ENCODE peak calls at places on chromosome 2, in ten cellular contexts. C, D, Z, Y, G, X, Q, A, O and F are unnamed samples.

GRCh38 chr2:25184254-25184653 is 15.9 kb upstream of the POMC start:
- DNase-seq in Y (no peak), A (no peak), O (no peak), Q (no peak), G (no peak), Z (no peak), D (no peak), X (no peak), C (no peak), F (no peak)

GRCh38 chr2:45890819-45891218 is 239.3 kb downstream of the PRKCE start:
- DNase-seq in G (no peak), D (no peak), O (no peak), Y (no peak), Z (no peak), X (no peak), A (peak; percentile 47), C (no peak), Q (no peak), F (no peak)

GRCh38 chr2:59176737-59177136 is 935.6 kb upstream of the FANCL start:
- DNase-seq in G (no peak), O (no peak), A (peak; percentile 14), C (no peak), Y (no peak), X (no peak), Q (no peak), D (no peak), Z (no peak), F (no peak)

GRCh38 chr2:218400930-218401833 is 1.5 kb downstream of the CTDSP1 start:
- DNase-seq in Y (peak; percentile 44), X (peak; percentile 34), O (no peak), A (peak; percentile 36), C (peak; percentile 75), Q (peak; percentile 95), D (no peak), G (no peak), Z (peak; percentile 77), F (no peak)

GRCh38 chr2:231410293-231411004 is 14.9 kb downstream of the B3GNT7 start:
- DNase-seq in Y (no peak), A (no peak), D (no peak), Q (no peak), O (no peak), Z (peak; percentile 91), C (no peak), G (no peak), X (no peak), F (no peak)

GRCh38 chr2:46032996-46033395 is 264.2 kb upstream of the EPAS1 start:
- DNase-seq in G (no peak), O (no peak), X (no peak), Y (no peak), Z (no peak), D (no peak), A (no peak), Q (no peak), C (no peak), F (no peak)

GRCh38 chr2:109349555-109350430 is 220.8 kb downstream of the SH3RF3 start:
- DNase-seq in X (no peak), C (no peak), Y (no peak), Q (no peak), G (no peak), O (no peak), Z (peak; percentile 55), D (no peak), A (peak; percentile 32), F (peak; percentile 78)

GRCh38 chr2:9771481-9772017 is 71.7 kb upstream of the TAF1B start:
- DNase-seq in A (no peak), C (no peak), O (no peak), Q (no peak), D (peak; percentile 86), Y (peak; percentile 44), Z (peak; percentile 57), X (no peak), G (no peak), F (no peak)

GRCh38 chr2:144516981-144517824 is 2.7 kb downstream of the ZEB2 start:
- DNase-seq in D (peak; percentile 84), Z (peak; percentile 81), O (no peak), A (peak; percentile 93), C (no peak), Q (peak; percentile 41), G (no peak), X (peak; percentile 80), Y (peak; percentile 54), F (no peak)

GRCh38 chr2:1685078-1685956 is 59.0 kb downstream of the PXDN start:
- DNase-seq in Q (no peak), D (no peak), Z (peak; percentile 49), A (no peak), Y (no peak), G (no peak), C (no peak), O (no peak), X (no peak), F (peak; percentile 80)

GRCh38 chr2:99984781-99985525 is 157.4 kb downstream of the AFF3 start:
- DNase-seq in D (peak; percentile 20), A (no peak), Y (no peak), Q (no peak), Z (no peak), G (no peak), C (no peak), O (no peak), X (no peak), F (no peak)

GRCh38 chr2:145157626-145158025 is 637.7 kb upstream of the ZEB2 start:
- DNase-seq in Z (no peak), A (no peak), Q (no peak), C (no peak), X (no peak), D (peak; percentile 4), O (no peak), G (no peak), Y (no peak), F (no peak)

GRCh38 chr2:45993476-45993991 is 303.7 kb upstream of the EPAS1 start:
- DNase-seq in Q (no peak), C (peak; percentile 58), G (peak; percentile 61), X (peak; percentile 82), Z (peak; percentile 89), D (peak; percentile 63), O (peak; percentile 16), A (peak; percentile 81), Y (peak; percentile 66), F (peak; percentile 60)

GRCh38 chr2:40160730-40161129 is 291.2 kb downstream of the SLC8A1 start:
- DNase-seq in G (no peak), Z (no peak), Q (no peak), A (no peak), C (no peak), Y (no peak), O (no peak), D (no peak), X (no peak), F (no peak)

GRCh38 chr2:241755777-241756176 is 20.8 kb upstream of the GAL3ST2 start:
- DNase-seq in Z (no peak), Q (no peak), O (no peak), X (no peak), D (no peak), Y (no peak), C (no peak), A (no peak), G (no peak), F (no peak)